ENCODE peak calls at places on chromosomes 4 and X, in ten cellular contexts. G is suprapubic skin, Q is stomach, N is tibial nerve, O is ovary, B is transverse colon, L is A549, E is K562, Y is HepG2, J is SK-N-SH. K is an unnamed sample.

GRCh38 chr4:182280439-182281111 is 37.4 kb downstream of the TENM3 start:
- DNase-seq in G (no peak), Q (no peak), N (no peak), O (no peak), B (no peak), L (no peak), E (no peak), Y (no peak), J (no peak), K (peak)

GRCh38 chr4:107094332-107094731 is 58.2 kb upstream of the DKK2 start:
- DNase-seq in G (no peak), Q (no peak), N (no peak), O (no peak), B (no peak), L (no peak), E (no peak), Y (peak), J (no peak), K (no peak)

GRCh38 chr4:38782452-38783108 is at the start of gene TLR10:
- DNase-seq in G (no peak), Q (peak), N (peak), O (no peak), B (peak), L (peak), E (peak), Y (peak), J (peak), K (no peak)

GRCh38 chrX:137052641-137053235 is 18.9 kb upstream of the GPR101 start:
- DNase-seq in G (peak), Q (no peak), N (no peak), O (no peak), B (no peak), L (peak), E (no peak), Y (no peak), J (peak), K (no peak)

GRCh38 chrX:68726366-68726765 is 78.9 kb downstream of the STARD8 start:
- DNase-seq in G (peak), Q (peak), N (no peak), O (no peak), B (no peak), L (no peak), E (no peak), Y (no peak), J (no peak), K (no peak)

GRCh38 chrX:150421816-150422215 is 58.7 kb downstream of the MAMLD1 start:
- DNase-seq in G (no peak), Q (no peak), N (no peak), O (no peak), B (no peak), L (no peak), E (no peak), Y (no peak), J (no peak), K (no peak)

GRCh38 chr4:162911349-162911748 is 255.3 kb downstream of the NAF1 start:
- DNase-seq in G (no peak), Q (no peak), N (no peak), O (no peak), B (no peak), L (no peak), E (no peak), Y (no peak), J (no peak), K (no peak)

GRCh38 chr4:76823516-76823915 is 74.4 kb downstream of the SOWAHB start:
- DNase-seq in G (no peak), Q (no peak), N (no peak), O (no peak), B (no peak), L (no peak), E (no peak), Y (no peak), J (no peak), K (no peak)

GRCh38 chr4:61772116-61772515 is 572.0 kb downstream of the ADGRL3 start:
- DNase-seq in G (no peak), Q (no peak), N (no peak), O (no peak), B (no peak), L (no peak), E (no peak), Y (no peak), J (no peak), K (no peak)

GRCh38 chr4:35423104-35423503 is 821.2 kb downstream of the ARAP2 start:
- DNase-seq in G (no peak), Q (no peak), N (no peak), O (no peak), B (no peak), L (no peak), E (no peak), Y (no peak), J (no peak), K (no peak)

GRCh38 chr4:107166181-107166580 is 130.1 kb upstream of the DKK2 start:
- DNase-seq in G (no peak), Q (no peak), N (no peak), O (no peak), B (no peak), L (no peak), E (no peak), Y (no peak), J (no peak), K (no peak)

GRCh38 chrX:24412637-24413363 is 52.3 kb upstream of the PDK3 start:
- DNase-seq in G (no peak), Q (no peak), N (no peak), O (no peak), B (no peak), L (no peak), E (no peak), Y (no peak), J (no peak), K (no peak)

GRCh38 chr4:186698028-186698427 is 25.6 kb downstream of the FAT1 start:
- DNase-seq in G (no peak), Q (no peak), N (no peak), O (no peak), B (no peak), L (no peak), E (no peak), Y (peak), J (no peak), K (no peak)

GRCh38 chr4:172758586-172759340 is 409.8 kb upstream of the GALNT7 start:
- DNase-seq in G (no peak), Q (no peak), N (no peak), O (no peak), B (no peak), L (peak), E (no peak), Y (no peak), J (no peak), K (no peak)

GRCh38 chr4:33512397-33512796 is 2731.9 kb downstream of the ARAP2 start:
- DNase-seq in G (no peak), Q (no peak), N (peak), O (no peak), B (no peak), L (no peak), E (no peak), Y (no peak), J (no peak), K (no peak)

GRCh38 chrX:95076449-95076848 is 1402.4 kb downstream of the FAM133A start:
- DNase-seq in G (no peak), Q (no peak), N (no peak), O (no peak), B (no peak), L (no peak), E (peak), Y (peak), J (peak), K (no peak)

GRCh38 chrX:149950681-149951080 is 12.4 kb upstream of the EOLA2 start:
- DNase-seq in G (no peak), Q (no peak), N (peak), O (no peak), B (no peak), L (peak), E (peak), Y (peak), J (peak), K (no peak)

GRCh38 chr4:35934370-35934981 is 309.8 kb downstream of the ARAP2 start:
- DNase-seq in G (no peak), Q (no peak), N (no peak), O (no peak), B (no peak), L (no peak), E (no peak), Y (peak), J (peak), K (no peak)

GRCh38 chr4:128974203-128974602 is 119.1 kb downstream of the SCLT1 start:
- DNase-seq in G (no peak), Q (no peak), N (no peak), O (no peak), B (no peak), L (no peak), E (no peak), Y (no peak), J (peak), K (no peak)

GRCh38 chrX:7077241-7077909 is 70.1 kb upstream of the STS start:
- DNase-seq in G (no peak), Q (no peak), N (no peak), O (no peak), B (no peak), L (no peak), E (no peak), Y (no peak), J (no peak), K (no peak)

GRCh38 chr4:99414401-99414800 is 20.7 kb downstream of the ADH7 start:
- DNase-seq in G (no peak), Q (no peak), N (no peak), O (no peak), B (no peak), L (no peak), E (no peak), Y (no peak), J (no peak), K (no peak)

GRCh38 chrX:40175416-40176255 is 77.9 kb upstream of the BCOR start:
- DNase-seq in G (peak), Q (peak), N (peak), O (peak), B (peak), L (peak), E (peak), Y (peak), J (peak), K (no peak)

GRCh38 chrX:129701624-129702069 is 37.1 kb upstream of the XPNPEP2 start:
- DNase-seq in G (peak), Q (no peak), N (peak), O (peak), B (peak), L (no peak), E (no peak), Y (no peak), J (no peak), K (peak)

GRCh38 chr4:76559236-76560071 is 124.4 kb downstream of the SHROOM3 start:
- DNase-seq in G (no peak), Q (no peak), N (no peak), O (no peak), B (no peak), L (no peak), E (no peak), Y (no peak), J (no peak), K (no peak)

GRCh38 chr4:154230091-154230490 is 261.5 kb downstream of the DCHS2 start:
- DNase-seq in G (no peak), Q (no peak), N (no peak), O (no peak), B (no peak), L (no peak), E (no peak), Y (no peak), J (no peak), K (no peak)

GRCh38 chr4:88211473-88212252 is 53.2 kb upstream of the ABCG2 start:
- DNase-seq in G (no peak), Q (peak), N (peak), O (no peak), B (peak), L (no peak), E (peak), Y (peak), J (peak), K (peak)

DNA sequence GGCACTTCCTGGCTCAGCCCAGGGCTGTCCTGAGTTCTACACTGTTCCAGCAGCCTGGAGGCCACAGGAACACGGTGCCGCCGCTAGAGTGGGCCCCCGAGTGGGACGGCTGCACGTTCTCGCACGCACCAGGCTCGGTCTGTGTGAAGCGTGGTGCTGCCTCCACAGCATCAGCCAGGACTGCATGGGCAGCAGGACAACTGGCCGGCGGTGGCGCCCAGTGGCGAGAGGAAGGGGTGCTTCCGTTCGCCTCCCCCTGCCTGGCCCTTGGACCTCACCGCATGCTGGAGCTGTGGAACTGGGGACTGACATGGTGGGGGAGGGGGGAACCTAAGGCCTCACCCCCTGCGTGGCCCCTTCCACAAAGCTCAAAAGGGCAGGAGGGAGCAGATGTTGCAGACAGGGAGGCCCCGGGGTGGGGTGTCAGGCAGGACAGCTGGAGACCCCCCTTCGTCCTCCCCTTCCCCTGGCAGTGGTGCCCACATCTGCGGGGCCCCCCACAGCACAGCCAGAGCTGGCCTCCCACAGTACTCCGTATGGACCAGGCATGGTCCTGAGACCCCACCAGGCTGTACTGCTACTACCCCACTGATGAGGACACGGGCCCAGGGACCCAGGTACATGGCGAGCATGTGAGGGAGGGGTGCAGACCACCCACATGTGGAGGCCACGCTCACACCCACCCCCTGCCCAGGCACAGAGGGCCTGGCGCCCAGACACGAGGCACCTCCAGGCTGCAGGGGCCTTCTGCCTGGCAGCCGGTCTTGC is 58.5 kb downstream of the ACOX3 start:
- DNase-seq in G (no peak), Q (no peak), N (no peak), O (no peak), B (no peak), L (no peak), E (no peak), Y (peak), J (no peak), K (no peak)
- H3K4me3 ChIP-seq in G (no peak), Q (no peak), N (no peak), O (no peak), B (no peak), L (no peak), E (no peak), Y (no peak), J (no peak), K (no peak)

DNA sequence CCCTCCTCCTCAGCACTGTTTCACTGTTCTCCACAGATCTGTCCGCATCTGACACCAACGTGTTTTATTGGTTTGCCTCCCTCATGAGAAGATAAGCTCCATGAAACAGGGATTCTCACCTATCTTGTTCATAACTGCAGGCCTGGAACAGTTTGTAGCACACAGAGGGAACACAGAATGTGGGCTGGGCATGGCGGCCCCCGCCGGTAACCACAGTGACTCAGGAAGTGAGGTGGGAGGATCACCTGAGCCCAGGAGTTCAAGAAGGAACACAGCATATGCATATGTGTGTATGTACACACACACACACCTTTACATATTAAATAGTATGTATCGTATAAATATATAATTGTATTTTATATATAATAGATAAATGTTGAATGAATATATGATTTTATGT is 168.6 kb downstream of the AFAP1 start:
- DNase-seq in G (peak), Q (no peak), N (no peak), O (no peak), B (no peak), L (no peak), E (no peak), Y (no peak), J (no peak), K (no peak)
- TF ChIP-seq EP300 in G (no peak), Q (no peak), N (no peak), O (no peak), B (no peak), L (no peak), E (no peak), Y (no peak), J (no peak), K (no peak)

DNA sequence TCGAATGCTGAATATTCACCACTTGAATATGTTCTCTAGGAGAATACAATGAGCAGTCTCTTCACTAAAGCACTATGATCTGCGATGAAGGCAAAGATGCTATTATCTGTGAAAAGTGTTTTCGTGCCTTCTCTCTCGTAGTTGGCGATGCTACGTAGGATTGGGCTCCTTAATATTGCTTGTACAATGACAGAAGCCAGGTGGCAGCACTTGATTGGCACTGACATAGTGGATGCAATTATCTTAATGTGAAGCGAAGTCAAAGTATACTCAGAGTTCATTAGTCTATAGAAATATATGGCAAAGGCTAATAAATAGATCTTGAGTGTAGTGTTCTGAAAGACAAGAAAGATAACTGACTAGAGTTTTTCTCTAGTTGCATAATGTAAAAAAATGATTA is 1135.7 kb upstream of the AGA start:
- DNase-seq in G (no peak), Q (no peak), N (no peak), O (no peak), B (no peak), L (no peak), E (no peak), Y (peak), J (peak), K (no peak)
- TF ChIP-seq CTCF in G (no peak), Q (no peak), N (peak), O (no peak), B (no peak), L (no peak), E (no peak), Y (peak), J (peak), K (no peak)

DNA sequence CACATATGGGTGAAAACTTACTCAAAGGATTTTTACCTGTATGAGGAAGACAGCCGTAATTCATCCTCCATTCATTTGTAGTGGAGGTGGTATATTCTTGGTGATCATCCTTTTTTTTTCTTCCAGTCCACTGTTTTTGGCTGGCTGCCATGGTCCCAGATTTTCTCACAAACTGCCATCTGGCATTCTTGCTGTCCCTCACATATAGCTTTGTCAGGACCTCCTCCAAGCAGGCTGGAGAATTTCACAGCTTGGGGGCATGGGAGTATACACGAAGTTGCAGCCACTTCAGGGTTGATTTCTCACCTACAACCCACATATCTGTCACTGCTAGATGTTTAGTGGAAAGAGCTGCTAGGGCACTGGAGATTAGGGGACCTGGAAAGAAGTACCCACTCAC is 401.0 kb downstream of the IL1RAPL1 start:
- DNase-seq in G (no peak), Q (peak), N (no peak), O (no peak), B (no peak), L (no peak), E (no peak), Y (no peak), J (no peak), K (no peak)
- H3K4me3 ChIP-seq in G (no peak), Q (no peak), N (no peak), O (no peak), B (no peak), L (no peak), E (no peak), Y (no peak), J (no peak), K (no peak)

GRCh38 chr4:26830016-26830415 is 30.6 kb upstream of the STIM2 start:
- DNase-seq in G (no peak), Q (no peak), N (no peak), O (no peak), B (no peak), L (no peak), E (no peak), Y (no peak), J (no peak), K (no peak)

GRCh38 chr4:26829018-26829417 is 31.6 kb upstream of the STIM2 start:
- DNase-seq in G (no peak), Q (no peak), N (no peak), O (no peak), B (no peak), L (no peak), E (no peak), Y (no peak), J (no peak), K (no peak)

GRCh38 chr4:26823583-26823982 is 37.1 kb upstream of the STIM2 start:
- DNase-seq in G (no peak), Q (no peak), N (no peak), O (no peak), B (no peak), L (no peak), E (no peak), Y (no peak), J (no peak), K (no peak)

GRCh38 chr4:26827798-26828197 is 32.8 kb upstream of the STIM2 start:
- DNase-seq in G (no peak), Q (no peak), N (no peak), O (no peak), B (no peak), L (no peak), E (no peak), Y (no peak), J (no peak), K (no peak)

GRCh38 chr4:26826721-26827120 is 33.9 kb upstream of the STIM2 start:
- DNase-seq in G (no peak), Q (peak), N (peak), O (peak), B (peak), L (no peak), E (no peak), Y (no peak), J (no peak), K (no peak)
- TF ChIP-seq EP300 in G (no peak), Q (no peak), N (peak), O (no peak), B (no peak), L (no peak), E (no peak), Y (no peak), J (no peak), K (no peak)

DNA sequence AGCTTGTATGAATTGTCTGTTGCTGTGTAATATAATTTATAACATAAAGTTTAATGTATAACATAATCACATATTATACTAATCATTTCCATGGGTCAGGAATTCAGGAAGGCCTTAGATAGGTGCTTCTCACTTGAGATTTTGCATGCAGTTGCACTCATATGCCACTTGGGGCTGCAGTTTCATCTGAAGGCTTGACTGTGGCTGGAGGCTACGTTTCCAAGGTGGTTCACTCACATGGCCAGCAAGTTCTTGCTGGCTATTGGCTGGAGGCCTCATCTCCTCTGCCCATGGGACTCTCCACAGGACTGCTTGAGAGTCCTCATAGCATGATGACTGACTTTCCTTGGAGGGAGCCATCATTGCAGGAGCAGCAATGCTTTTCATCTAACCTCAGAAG is 53.4 kb upstream of the STX18 start:
- DNase-seq in G (no peak), Q (no peak), N (no peak), O (no peak), B (no peak), L (no peak), E (no peak), Y (no peak), J (no peak), K (no peak)
- TF ChIP-seq CTCF in G (no peak), Q (no peak), N (no peak), O (no peak), B (no peak), L (no peak), E (peak), Y (no peak), J (peak), K (no peak)

GRCh38 chr4:180827610-180828009 is 1415.6 kb upstream of the TENM3 start:
- DNase-seq in G (no peak), Q (no peak), N (no peak), O (no peak), B (no peak), L (no peak), E (no peak), Y (no peak), J (no peak), K (no peak)
- H3K4me3 ChIP-seq in G (peak), Q (peak), N (peak), O (peak), B (no peak), L (no peak), E (no peak), Y (peak), J (peak), K (peak)

DNA sequence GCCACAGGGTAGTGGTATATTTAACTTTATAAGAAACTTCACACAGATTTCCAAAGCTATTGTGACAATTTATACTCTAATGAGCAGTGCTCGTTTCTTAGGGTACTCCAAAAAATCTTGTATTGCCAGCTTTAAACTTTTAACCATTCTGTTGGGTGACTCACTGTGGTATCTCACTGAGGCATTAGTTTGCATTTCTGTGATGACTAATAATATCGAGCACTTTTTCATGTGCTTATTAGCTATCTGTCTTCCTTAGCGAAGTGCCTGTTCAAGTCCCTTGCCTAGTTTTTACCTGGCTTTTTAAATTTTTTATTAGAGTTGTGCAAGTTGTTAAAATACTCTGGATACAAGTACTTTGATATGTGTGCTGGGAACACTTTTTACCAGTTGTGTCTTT is 5.5 kb downstream of the PNMA3 start:
- DNase-seq in G (no peak), Q (no peak), N (no peak), O (no peak), B (no peak), L (peak), E (peak), Y (no peak), J (no peak), K (no peak)
- TF ChIP-seq EP300 in G (no peak), Q (no peak), N (no peak), O (no peak), B (no peak), L (no peak), E (no peak), Y (no peak), J (no peak), K (no peak)

K was measured in esophagus muscularis mucosa.